ENCODE peak calls at places on chromosomes 11 and 22, in ten cellular contexts. I is stomach, V is sigmoid colon, Y is Panc1, F is H1, D is K562, K is breast epithelium, S is upper lobe of left lung, O is GM23338, C is SK-N-SH. Z is an unnamed sample.

GRCh38 chr11:122180435-122180834 is 64.4 kb upstream of the BLID start:
- DNase-seq in Y (peak; percentile 95), O (no peak), I (no peak), V (no peak), F (no peak), D (no peak), K (no peak), C (no peak), S (no peak), Z (no peak)

GRCh38 chr11:125945011-125945796 is 640 bp upstream of the VSIG10L2 start:
- DNase-seq in K (no peak), Y (no peak), I (no peak), F (no peak), C (no peak), V (no peak), D (no peak), S (no peak), O (no peak), Z (no peak)

GRCh38 chr11:77560605-77561004 is 29.1 kb upstream of the AQP11 start:
- DNase-seq in K (no peak), C (no peak), Y (no peak), S (no peak), I (no peak), F (no peak), D (no peak), V (no peak), O (no peak), Z (no peak)

GRCh38 chr11:3058753-3059664 is 1.8 kb upstream of the CARS1 start:
- DNase-seq in D (peak; percentile 72), F (no peak), S (no peak), Y (peak; percentile 78), I (no peak), V (no peak), K (no peak), C (no peak), O (peak; percentile 85), Z (no peak)

GRCh38 chr22:41862530-41863266 is 29.8 kb downstream of the SREBF2 start:
- DNase-seq in V (no peak), O (no peak), C (no peak), K (no peak), Y (no peak), F (no peak), D (no peak), I (no peak), S (no peak), Z (peak; percentile 81)

GRCh38 chr11:60610702-60611101 is 88.7 kb upstream of the MS4A8 start:
- DNase-seq in V (no peak), D (no peak), C (no peak), O (no peak), F (no peak), S (no peak), Y (no peak), K (no peak), I (no peak), Z (no peak)

GRCh38 chr11:69575296-69576068 is 65.5 kb upstream of the CCND1 start:
- DNase-seq in I (no peak), C (no peak), D (no peak), F (no peak), K (no peak), S (peak; percentile 11), O (no peak), V (no peak), Y (no peak), Z (no peak)

GRCh38 chr11:111676878-111677585 is 74.8 kb downstream of the SIK2 start:
- DNase-seq in K (no peak), V (no peak), I (no peak), S (no peak), Y (peak; percentile 12), O (no peak), D (no peak), C (no peak), F (no peak), Z (no peak)

GRCh38 chr11:27386176-27386575 is 23.2 kb upstream of the CCDC34 start:
- DNase-seq in D (no peak), F (no peak), V (no peak), K (no peak), O (no peak), S (no peak), Y (no peak), I (no peak), C (no peak), Z (no peak)

GRCh38 chr22:35434061-35434750 is 34.3 kb downstream of the MCM5 start:
- DNase-seq in C (no peak), S (no peak), K (no peak), O (no peak), F (no peak), D (peak; percentile 39), V (no peak), Y (no peak), I (no peak), Z (no peak)

GRCh38 chr22:35432226-35432905 is 32.4 kb downstream of the MCM5 start:
- DNase-seq in O (no peak), V (no peak), K (no peak), F (no peak), D (no peak), I (no peak), S (no peak), Y (no peak), C (no peak), Z (no peak)

GRCh38 chr22:35431483-35432205 is 31.7 kb downstream of the MCM5 start:
- DNase-seq in F (no peak), K (no peak), C (no peak), Y (no peak), S (no peak), V (no peak), D (no peak), I (no peak), O (no peak), Z (no peak)

GRCh38 chr22:35426801-35427140 is 26.8 kb downstream of the MCM5 start:
- DNase-seq in Y (no peak), V (no peak), K (no peak), O (no peak), C (no peak), S (no peak), F (no peak), D (no peak), I (no peak), Z (no peak)

DNA sequence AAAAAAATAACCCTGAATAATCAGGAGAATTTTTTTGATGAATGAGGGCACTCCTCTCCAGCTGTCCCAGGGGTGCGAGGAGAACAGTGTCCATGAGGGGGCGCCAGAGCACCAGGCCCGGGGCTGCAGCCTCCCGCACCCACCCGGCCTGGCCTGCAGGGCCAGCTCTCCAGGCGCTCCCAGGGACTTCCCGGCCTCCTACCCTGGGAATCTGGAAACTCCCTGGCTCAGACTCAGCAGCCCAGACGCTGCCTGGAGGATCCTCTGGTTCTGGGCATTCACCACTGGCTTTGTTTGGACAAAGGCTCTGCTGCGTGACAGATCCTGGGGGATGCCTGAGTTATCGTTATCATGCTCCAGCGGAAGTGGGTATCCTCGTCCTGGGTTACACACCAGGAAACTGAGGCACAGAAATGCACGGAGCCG is 31.0 kb downstream of the MCM5 start:
- DNase-seq in V (peak; percentile 97), O (peak; percentile 90), Y (peak; percentile 35), S (peak; percentile 91), I (peak; percentile 92), D (peak; percentile 80), K (peak; percentile 91), C (peak; percentile 95), F (peak; percentile 98), Z (peak; percentile 91)
- TF ChIP-seq POLR2AphosphoS5 in V (peak; percentile 76), O (no peak), Y (peak; percentile 34), S (no peak), I (peak; percentile 63), D (no peak), K (no peak), C (no peak), F (peak; percentile 40), Z (peak; percentile 69)

GRCh38 chr11:57781529-57781943 is 19.9 kb downstream of the CTNND1 start:
- DNase-seq in Y (no peak), C (no peak), I (peak; percentile 88), K (peak; percentile 83), V (no peak), O (peak; percentile 92), F (peak; percentile 68), S (no peak), D (peak; percentile 38), Z (no peak)
- H3K4me3 ChIP-seq in Y (no peak overlapping the region), C (no peak overlapping the region), I (no peak overlapping the region), K (no peak overlapping the region), V (no peak overlapping the region), O (peak overlapping the region; percentile 21), F (peak overlapping the region; percentile 38), S (no peak overlapping the region), D (no peak overlapping the region), Z (no peak overlapping the region)

GRCh38 chr11:118791961-118792578 is 1.1 kb upstream of the DDX6 start:
- DNase-seq in S (no peak), Y (no peak), I (peak; percentile 37), K (peak; percentile 55), F (peak; percentile 63), D (peak; percentile 43), C (peak; percentile 57), O (peak; percentile 51), V (peak; percentile 76), Z (no peak)

GRCh38 chr11:118792642-118793124 is 1.7 kb upstream of the DDX6 start:
- DNase-seq in S (no peak), C (peak; percentile 83), O (peak; percentile 97), I (peak; percentile 68), D (peak; percentile 68), V (peak; percentile 91), F (peak; percentile 63), Y (no peak), K (no peak), Z (peak; percentile 84)

GRCh38 chr11:118789501-118790356 is 1.2 kb downstream of the DDX6 start:
- DNase-seq in S (no peak), C (no peak), F (peak; percentile 49), V (no peak), Y (no peak), I (no peak), D (peak; percentile 16), O (peak; percentile 47), K (no peak), Z (no peak)

GRCh38 chr11:118791015-118791960 is at the start of gene DDX6:
- DNase-seq in C (peak; percentile 94), D (peak; percentile 91), F (peak; percentile 90), I (peak; percentile 93), V (peak; percentile 96), O (peak; percentile 88), K (peak; percentile 96), S (peak; percentile 98), Y (no peak), Z (peak; percentile 99)

DNA sequence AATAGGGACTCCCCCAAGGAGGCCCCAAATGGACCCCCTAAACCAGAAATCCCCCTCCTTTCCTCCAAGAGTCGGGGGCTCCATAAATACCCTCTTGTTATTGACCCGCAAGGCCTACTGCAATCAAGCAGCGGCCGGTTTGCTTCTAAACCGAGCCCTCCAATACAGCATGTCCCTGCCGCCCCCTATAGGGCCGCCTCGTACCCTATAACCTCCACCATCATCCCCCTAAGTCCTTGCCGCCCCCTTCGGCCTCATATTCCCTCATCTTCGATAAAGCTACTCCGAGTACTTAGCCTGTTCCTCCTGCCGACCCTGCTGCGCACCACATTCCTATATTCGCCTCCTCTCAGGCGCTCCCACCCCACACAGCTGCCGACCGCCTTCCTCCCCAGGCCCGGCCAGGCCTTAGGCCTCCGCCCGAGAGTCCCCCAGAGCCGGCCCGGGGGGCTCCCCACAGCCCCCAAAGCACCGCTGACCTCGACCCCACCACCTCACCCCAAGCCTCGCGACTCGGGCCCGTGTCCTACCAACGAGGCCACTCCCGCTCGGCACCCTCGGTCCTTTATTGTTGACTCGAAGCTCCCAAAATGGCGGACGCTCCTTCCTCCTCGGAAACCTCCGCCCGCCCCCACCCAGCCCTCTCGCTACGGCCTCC is 478 bp downstream of the DDX6 start:
- DNase-seq in S (no peak), Y (no peak), I (peak; percentile 43), O (peak; percentile 74), F (peak; percentile 76), C (peak; percentile 79), V (peak; percentile 86), D (no peak), K (peak; percentile 52), Z (peak; percentile 93)
- H3K4me1 ChIP-seq in S (peaks cover 38% of the 10 kb centered on the region), Y (peaks cover 32% of the 10 kb centered on the region), I (peaks cover 57% of the 10 kb centered on the region), O (peaks cover 26% of the 10 kb centered on the region), F (peaks cover 3% of the 10 kb centered on the region), C (peaks cover 4% of the 10 kb centered on the region), V (no peaks in the 10 kb centered on the region), D (peaks cover 5% of the 10 kb centered on the region), K (peaks cover 2% of the 10 kb centered on the region), Z (peaks cover 67% of the 10 kb centered on the region)

GRCh38 chr11:102553835-102554282 is 23.3 kb upstream of the MMP7 start:
- DNase-seq in O (no peak), K (no peak), D (no peak), C (no peak), Y (no peak), S (no peak), F (no peak), I (no peak), V (no peak), Z (no peak)
- TF ChIP-seq POLR2AphosphoS5 in O (no peak), K (no peak), D (no peak), C (no peak), Y (no peak), S (peak; percentile 30), F (no peak), I (no peak), V (no peak), Z (no peak)

Z was measured in spleen.